ENCODE peak calls at places on chromosomes 11 and 22, in eight cellular contexts. K is NCI-H1092 treated with DMSO at 0.1 percent for 48 hours; J is cardiac fibroblast; U is stimulated activated CD8-positive, alpha-beta memory T cell treated with anti-CD3 and anti-CD28 coated beads, Interleukin-4, amount 100 ng/mL, for 1 hour; P is SW480; S is A172; M is kidney tubule cell; Z is ELR. W is an unnamed sample.

GRCh38 chr22:19959043-19959586 is 17.5 kb upstream of the TXNRD2 start:
- DNase-seq in K (no peak), J (peak), U (no peak), P (peak), S (no peak), M (peak), Z (no peak), W (peak)

GRCh38 chr11:76380977-76381719 is at the start of the genes GVQW3 and THAP12:
- DNase-seq in K (peak), J (peak), U (peak), P (peak), S (peak), M (peak), Z (peak), W (peak)

GRCh38 chr22:26330971-26331625 is 98.0 kb upstream of the ASPHD2 start:
- DNase-seq in K (peak), J (peak), U (no peak), P (peak), S (peak), M (peak), Z (peak), W (no peak)

GRCh38 chr11:78063440-78064181 is at the start of gene THRSP:
- DNase-seq in K (no peak), J (no peak), U (no peak), P (no peak), S (no peak), M (peak), Z (no peak), W (no peak)

GRCh38 chr11:128508785-128509518 is 78.4 kb downstream of the ETS1 start:
- DNase-seq in K (no peak), J (peak), U (no peak), P (no peak), S (no peak), M (no peak), Z (peak), W (no peak)

GRCh38 chr11:47932544-47932943 is 47.8 kb upstream of the PTPRJ start:
- DNase-seq in K (no peak), J (no peak), U (no peak), P (no peak), S (no peak), M (no peak), Z (no peak), W (no peak)

GRCh38 chr22:19986410-19987341 is 29.9 kb downstream of the ARVCF start:
- DNase-seq in K (peak), J (peak), U (peak), P (peak), S (peak), M (peak), Z (peak), W (no peak)

GRCh38 chr22:41504397-41504796 is 35.5 kb downstream of the ACO2 start:
- DNase-seq in K (no peak), J (peak), U (no peak), P (no peak), S (peak), M (no peak), Z (no peak), W (peak)

GRCh38 chr11:111603633-111604130 is 1.4 kb downstream of the SIK2 start:
- DNase-seq in K (no peak), J (peak), U (no peak), P (no peak), S (no peak), M (no peak), Z (peak), W (no peak)

GRCh38 chr22:28994522-28994921 is 67.1 kb downstream of the C22orf31 start:
- DNase-seq in K (no peak), J (no peak), U (no peak), P (no peak), S (no peak), M (no peak), Z (no peak), W (no peak)

GRCh38 chr22:24801906-24802504 is 4.0 kb upstream of the SGSM1 start:
- DNase-seq in K (no peak), J (no peak), U (no peak), P (no peak), S (no peak), M (no peak), Z (no peak), W (no peak)

GRCh38 chr22:46192210-46192993 is 42.1 kb downstream of the PPARA start:
- DNase-seq in K (no peak), J (no peak), U (no peak), P (no peak), S (no peak), M (no peak), Z (no peak), W (no peak)

W was measured in thoracic aorta.